ENCODE peak calls at places on chromosomes 6 and 20, in six cellular contexts. U, K, E, P, N and B are unnamed samples.

GRCh38 chr6:116047173-116047933 is 13.3 kb downstream of the FRK start:
- DNase-seq in U (no peak), K (no peak), E (no peak), P (no peak), N (peak), B (peak)

GRCh38 chr6:10968776-10969175 is 75.3 kb downstream of the ELOVL2 start:
- DNase-seq in U (no peak), K (no peak), E (no peak), P (no peak), N (peak), B (no peak)

GRCh38 chr6:95143408-95144180 is 433.7 kb upstream of the MANEA start:
- DNase-seq in U (no peak), K (no peak), E (no peak), P (no peak), N (no peak), B (no peak)

GRCh38 chr6:127119361-127120108 is 1.1 kb downstream of the RSPO3 start:
- DNase-seq in U (no peak), K (peak), E (no peak), P (peak), N (no peak), B (no peak)

GRCh38 chr6:13079096-13079758 is 249.1 kb downstream of the TBC1D7 start:
- DNase-seq in U (no peak), K (no peak), E (no peak), P (no peak), N (no peak), B (no peak)

GRCh38 chr6:95780037-95780436 is 202.7 kb downstream of the MANEA start:
- DNase-seq in U (no peak), K (no peak), E (no peak), P (no peak), N (no peak), B (no peak)

GRCh38 chr6:62711750-62712149 is 425.7 kb upstream of the KHDRBS2 start:
- DNase-seq in U (no peak), K (no peak), E (no peak), P (no peak), N (no peak), B (no peak)

GRCh38 chr20:20211274-20211987 is 156.5 kb upstream of the INSM1 start:
- DNase-seq in U (no peak), K (no peak), E (no peak), P (no peak), N (no peak), B (peak)

GRCh38 chr20:62258499-62259293 is 20.4 kb downstream of the OSBPL2 start:
- DNase-seq in U (no peak), K (peak), E (no peak), P (no peak), N (peak), B (no peak)

GRCh38 chr6:19719691-19720127 is 117.5 kb upstream of the ID4 start:
- DNase-seq in U (no peak), K (no peak), E (no peak), P (no peak), N (peak), B (no peak)

DNA sequence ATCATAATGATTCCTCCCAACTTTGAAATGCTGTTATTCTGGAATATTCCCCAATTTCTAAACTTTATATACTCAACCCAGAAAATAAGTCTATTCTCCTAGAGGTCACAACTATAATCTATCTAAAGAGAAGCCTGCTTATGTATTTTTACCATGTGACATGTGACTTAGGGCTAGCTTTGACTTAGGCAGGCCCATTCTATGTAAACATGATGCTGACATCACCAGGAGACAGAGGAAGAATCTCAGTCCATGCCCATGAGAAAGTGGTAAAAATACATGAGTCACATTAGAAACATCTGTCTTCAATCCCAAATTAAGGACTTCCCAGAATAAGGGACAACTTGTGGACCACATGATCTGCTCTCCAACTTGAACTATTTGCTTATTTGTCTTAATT is 113.6 kb upstream of the ID4 start:
- DNase-seq in U (no peak), K (no peak), E (no peak), P (peak), N (peak), B (no peak)
- H3K27ac ChIP-seq in U (no peak), K (no peak), E (no peak), P (no peak), N (no peak), B (no peak)

DNA sequence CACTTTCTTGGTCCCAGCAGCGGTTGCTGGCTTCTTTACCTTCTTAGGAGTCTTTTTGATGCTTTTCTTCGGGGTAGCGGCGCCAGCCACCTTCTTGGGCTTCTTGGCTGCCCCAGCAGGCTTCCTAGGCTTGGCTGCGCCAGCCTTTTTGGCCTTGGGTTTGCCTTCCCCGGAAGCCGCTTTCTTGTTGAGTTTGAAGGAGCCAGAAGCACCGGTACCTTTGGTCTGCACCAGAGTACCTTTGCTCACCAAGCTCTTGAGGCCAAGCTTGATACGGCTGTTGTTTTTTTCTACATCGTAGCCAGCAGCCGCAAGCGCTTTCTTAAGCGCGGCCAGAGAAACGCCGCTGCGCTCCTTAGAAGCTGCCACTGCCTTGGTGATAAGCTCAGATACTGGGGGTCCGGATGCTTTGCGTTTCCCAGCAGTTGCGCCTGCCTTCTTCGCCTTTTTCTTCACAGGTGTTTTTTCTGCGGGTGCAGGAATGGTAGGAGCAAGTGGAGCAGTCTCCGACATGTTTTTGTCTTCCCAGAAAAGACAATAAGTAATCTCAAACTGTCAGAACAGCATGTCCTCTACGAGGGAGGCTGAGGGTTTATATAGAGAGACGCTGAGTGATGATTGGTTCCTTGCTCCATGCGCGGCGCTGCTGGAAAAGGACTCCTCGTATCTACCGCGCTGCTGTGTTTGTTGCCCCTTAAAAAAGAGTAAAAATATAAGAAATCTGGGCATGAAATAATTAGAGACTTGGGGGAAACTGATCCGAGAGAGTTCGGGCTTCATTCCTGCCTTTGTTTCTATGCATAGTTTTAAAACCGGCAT is 130.4 kb upstream of the BTN3A2 start:
- DNase-seq in U (no peak), K (peak), E (peak), P (peak), N (peak), B (peak)
- TF ChIP-seq POLR2A in U (no peak), K (peak), E (peak), P (peak), N (peak), B (peak)

GRCh38 chr20:17665756-17666155 is 16.3 kb downstream of the RRBP1 start:
- DNase-seq in U (no peak), K (no peak), E (no peak), P (no peak), N (no peak), B (no peak)
- H3K27ac ChIP-seq in U (no peak), K (no peak), E (no peak), P (no peak), N (no peak), B (no peak)

GRCh38 chr6:112037783-112038216 is 16.1 kb upstream of the CCN6 start:
- DNase-seq in U (no peak), K (peak), E (no peak), P (peak), N (peak), B (peak)
- TF ChIP-seq POLR2A in U (no peak), K (no peak), E (no peak), P (no peak), N (no peak), B (no peak)

GRCh38 chr6:169689247-169689646 is 12.6 kb downstream of the WDR27 start:
- DNase-seq in U (no peak), K (no peak), E (no peak), P (no peak), N (peak), B (no peak)

GRCh38 chr6:169695131-169695530 is 6.7 kb downstream of the WDR27 start:
- DNase-seq in U (no peak), K (no peak), E (no peak), P (no peak), N (no peak), B (no peak)

GRCh38 chr6:169691260-169691659 is 10.6 kb downstream of the WDR27 start:
- DNase-seq in U (no peak), K (no peak), E (no peak), P (no peak), N (no peak), B (no peak)

GRCh38 chr6:169692516-169692915 is 9.3 kb downstream of the WDR27 start:
- DNase-seq in U (no peak), K (no peak), E (no peak), P (no peak), N (no peak), B (no peak)
- H3K27ac ChIP-seq in U (no peak), K (no peak), E (no peak), P (no peak), N (no peak), B (no peak)

GRCh38 chr6:18506387-18507017 is 119.4 kb downstream of the RNF144B start:
- DNase-seq in U (no peak), K (no peak), E (no peak), P (no peak), N (peak), B (no peak)
- TF ChIP-seq POLR2A in U (no peak), K (no peak), E (no peak), P (no peak), N (no peak), B (no peak)

GRCh38 chr20:45469336-45470261 is at the start of gene WFDC2:
- DNase-seq in U (no peak), K (peak), E (peak), P (no peak), N (no peak), B (peak)
- H3K27ac ChIP-seq in U (no peak), K (peak), E (peak), P (peak), N (no peak), B (peak)

DNA sequence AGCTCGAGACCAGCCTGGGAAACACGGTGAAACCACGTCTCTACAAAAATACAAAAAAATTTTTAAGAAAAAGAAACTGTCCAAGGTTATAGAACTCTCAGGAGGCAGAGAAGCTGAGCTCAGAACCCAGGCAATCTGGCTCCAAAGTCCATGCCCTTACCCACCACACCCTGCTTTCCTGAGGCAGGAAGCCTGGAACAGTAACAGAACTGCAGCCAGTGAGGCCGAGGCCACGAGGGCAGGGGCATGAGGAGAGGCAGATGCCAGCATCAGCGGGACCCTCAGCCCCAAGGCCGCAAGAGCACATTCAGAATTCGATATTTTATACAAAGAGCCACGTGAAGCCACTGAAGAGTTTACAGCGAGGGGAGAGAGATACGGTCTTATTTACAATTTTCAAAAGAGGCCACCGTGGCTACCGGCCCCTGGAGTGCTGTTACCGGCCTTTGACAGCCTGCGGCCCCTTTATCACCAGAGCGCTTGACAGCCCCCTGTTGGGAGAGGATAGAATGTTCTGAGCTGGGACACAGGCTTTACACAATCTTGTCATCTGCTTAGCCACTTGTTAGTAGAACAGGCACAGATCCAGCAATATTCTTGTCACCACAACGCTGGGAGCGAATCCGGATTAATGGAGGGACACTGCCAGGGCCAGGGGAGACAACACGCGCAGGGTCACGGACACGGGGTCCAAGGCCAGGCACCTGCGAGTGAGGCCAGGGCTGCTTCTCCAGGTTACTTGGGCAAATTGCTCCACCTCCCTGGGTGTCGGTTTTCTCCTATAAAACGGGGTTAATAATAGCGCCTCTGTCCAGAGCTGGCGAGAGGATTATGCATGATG is 5.6 kb downstream of the SPATA2 start:
- DNase-seq in U (no peak), K (no peak), E (peak), P (no peak), N (no peak), B (peak)
- TF ChIP-seq POLR2A in U (no peak), K (no peak), E (no peak), P (no peak), N (no peak), B (peak)

DNA sequence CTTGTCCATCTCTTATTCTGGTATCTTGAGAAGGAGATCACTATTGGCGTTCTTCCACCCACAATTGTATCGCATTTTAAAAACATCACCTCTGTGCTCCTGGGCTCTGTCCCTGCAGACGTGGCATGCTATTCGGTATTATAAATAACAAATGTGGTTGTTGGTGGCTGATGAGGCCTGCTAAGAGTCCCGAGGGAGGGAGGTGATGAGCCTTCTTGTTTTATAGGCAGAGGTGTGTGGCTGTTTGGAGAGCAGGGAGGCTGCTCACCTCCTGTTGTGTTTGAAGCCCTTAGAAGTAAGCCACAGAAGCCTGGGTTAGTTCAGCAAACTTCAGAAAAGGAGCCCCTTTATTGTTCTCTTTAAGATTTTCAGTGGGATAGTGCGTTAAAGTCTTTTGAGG is 15.6 kb downstream of the MANBAL start:
- DNase-seq in U (no peak), K (peak), E (no peak), P (no peak), N (no peak), B (no peak)
- H3K27ac ChIP-seq in U (no peak), K (no peak), E (peak), P (no peak), N (no peak), B (peak)